ENCODE peak calls at places on chromosome X, in five cellular contexts. J is suprapubic skin, E is upper lobe of left lung, Z is K562, M is transverse colon. K is an unnamed sample.
A peak's percentile ranks its signal among the peaks of the same experiment; 100 is the strongest.

GRCh38 chrX:5242091-5242790 is 986.4 kb downstream of the NLGN4X start:
- DNase-seq in J (no peak), E (no peak), Z (no peak), M (no peak), K (no peak)

GRCh38 chrX:117053260-117053659 is 590.5 kb upstream of the CT83 start:
- DNase-seq in J (no peak), E (no peak), Z (no peak), M (no peak), K (no peak)

GRCh38 chrX:10173331-10173900 is 16.6 kb downstream of the CLCN4 start:
- DNase-seq in J (no peak), E (no peak), Z (peak; percentile 59), M (no peak), K (peak; percentile 85)

GRCh38 chrX:9906919-9907318 is 60.2 kb upstream of the CLDN34 start:
- DNase-seq in J (no peak), E (no peak), Z (no peak), M (no peak), K (no peak)

GRCh38 chrX:10579018-10579752 is 41.2 kb downstream of the MID1 start:
- DNase-seq in J (no peak), E (no peak), Z (no peak), M (no peak), K (no peak)

GRCh38 chrX:135060697-135061096 is 8.8 kb upstream of the RTL8A start:
- DNase-seq in J (no peak), E (no peak), Z (no peak), M (no peak), K (no peak)

GRCh38 chrX:69066021-69066757 is 99.1 kb downstream of the PJA1 start:
- DNase-seq in J (peak; percentile 35), E (no peak), Z (no peak), M (peak; percentile 4), K (no peak)

GRCh38 chrX:40065291-40066046 is 32.3 kb downstream of the BCOR start:
- DNase-seq in J (peak; percentile 35), E (no peak), Z (no peak), M (no peak), K (no peak)

DNA sequence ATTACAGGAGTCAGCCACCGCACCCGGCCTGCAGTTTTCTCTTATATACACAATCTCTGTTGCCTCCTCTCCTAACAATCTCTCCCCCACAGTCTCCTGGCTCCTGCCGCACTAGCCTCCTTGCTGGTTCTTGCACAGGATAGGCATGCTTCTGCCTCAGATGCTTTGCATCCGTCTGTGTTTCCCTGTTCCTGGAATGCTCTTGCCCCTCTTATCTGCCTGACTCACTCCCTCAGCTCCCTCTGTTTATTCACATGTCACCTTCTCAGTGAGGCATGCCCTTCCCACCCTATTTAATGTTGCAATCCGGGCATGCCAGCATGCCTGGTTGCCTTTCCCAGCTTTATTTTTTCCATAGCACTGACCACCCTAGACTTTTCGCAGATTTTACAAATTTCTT is 161.9 kb downstream of the PHF8 start:
- DNase-seq in J (no peak), E (no peak), Z (no peak), M (no peak), K (no peak)
- TF ChIP-seq EP300 in J (no peak), E (no peak), Z (no peak), M (no peak), K (no peak)

GRCh38 chrX:47217121-47217851 is 1.2 kb upstream of the CDK16 start:
- DNase-seq in J (peak; percentile 78), E (peak; percentile 81), Z (no peak), M (no peak), K (peak; percentile 80)
- TF ChIP-seq POLR2AphosphoS5 in J (no peak), E (peak; percentile 2), Z (no peak), M (peak; percentile 26), K (peak; percentile 64)

GRCh38 chrX:23838953-23839352 is 56.0 kb downstream of the SAT1 start:
- DNase-seq in J (no peak), E (no peak), Z (no peak), M (no peak), K (no peak)

GRCh38 chrX:23845316-23845932 is 62.3 kb downstream of the APOO start:
- DNase-seq in J (no peak), E (no peak), Z (no peak), M (peak; percentile 38), K (no peak)

GRCh38 chrX:23840674-23841073 is 57.7 kb downstream of the SAT1 start:
- DNase-seq in J (no peak), E (no peak), Z (no peak), M (no peak), K (no peak)

GRCh38 chrX:23844502-23845138 is 61.6 kb downstream of the SAT1 start:
- DNase-seq in J (no peak), E (no peak), Z (peak; percentile 23), M (peak; percentile 49), K (no peak)

GRCh38 chrX:23841847-23842522 is 59.0 kb downstream of the SAT1 start:
- DNase-seq in J (no peak), E (no peak), Z (no peak), M (no peak), K (no peak)
- TF ChIP-seq EP300 in J (no peak), E (no peak), Z (no peak), M (no peak), K (no peak)

GRCh38 chrX:136147320-136147901 is at the start of gene FHL1:
- DNase-seq in J (peak; percentile 75), E (peak; percentile 94), Z (peak; percentile 85), M (peak; percentile 69), K (peak; percentile 90)
- TF ChIP-seq POLR2AphosphoS5 in J (no peak), E (peak; percentile 48), Z (no peak), M (peak; percentile 74), K (peak; percentile 55)

GRCh38 chrX:24055043-24055356 is 244 bp downstream of the EIF2S3 start:
- DNase-seq in J (no peak), E (no peak), Z (peak; percentile 54), M (no peak), K (no peak)

GRCh38 chrX:24054182-24055042 is at the start of gene EIF2S3:
- DNase-seq in J (peak; percentile 94), E (peak; percentile 96), Z (peak; percentile 79), M (peak; percentile 91), K (peak; percentile 96)
- TF ChIP-seq EP300 in J (no peak), E (peak; percentile 59), Z (peak; percentile 20), M (no peak), K (no peak)

DNA sequence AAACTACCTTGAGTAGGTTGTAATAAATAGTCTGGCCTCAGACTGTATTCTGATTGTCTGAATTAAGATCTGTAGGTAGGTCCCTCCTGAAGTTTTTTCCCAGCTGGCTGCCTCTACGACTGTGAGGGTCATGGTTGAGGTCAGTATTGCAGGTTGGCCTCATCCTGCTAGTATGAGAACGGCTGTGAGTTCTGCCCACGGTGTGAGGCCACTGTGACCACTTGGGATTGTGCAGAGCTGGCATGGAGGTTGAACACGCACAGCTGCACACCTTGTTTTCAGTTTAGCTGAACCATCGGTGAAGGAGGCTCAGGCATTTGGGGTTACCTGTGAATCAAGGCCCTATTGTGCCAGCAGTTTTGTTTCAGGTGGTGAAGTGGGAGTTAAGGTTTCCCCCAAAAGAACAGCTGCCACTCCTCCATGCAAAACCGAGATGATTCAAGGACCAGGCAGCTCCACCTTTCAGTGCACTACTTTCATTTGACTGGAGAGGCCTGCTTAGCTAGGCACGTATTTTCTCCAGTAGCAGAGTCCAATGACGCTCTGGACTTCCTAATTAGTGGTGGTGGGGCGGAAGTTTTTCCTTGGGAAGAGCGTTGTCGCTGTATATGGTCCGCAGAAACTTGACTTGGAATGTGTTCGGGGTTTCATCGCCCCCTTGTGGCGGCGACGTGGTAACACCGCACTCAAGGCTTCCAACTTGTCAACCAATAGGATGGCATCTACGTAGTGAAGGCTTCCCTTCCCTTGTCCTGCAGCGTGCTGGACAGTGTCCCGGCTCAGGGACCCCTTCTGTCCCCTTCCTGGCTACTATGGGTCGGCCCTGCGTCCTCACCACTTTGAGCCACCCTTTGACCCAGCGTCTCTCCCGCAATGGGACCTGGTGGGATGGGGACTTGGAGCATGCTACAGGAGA is 13.8 kb downstream of the CMC4 start:
- DNase-seq in J (peak; percentile 73), E (peak; percentile 42), Z (peak; percentile 56), M (peak; percentile 73), K (peak; percentile 81)
- TF ChIP-seq POLR2AphosphoS5 in J (no peak), E (no peak), Z (no peak), M (peak; percentile 28), K (peak; percentile 42)